ENCODE peak calls at places on chromosomes 16 and 17, in ten cellular contexts. X is A549; R is cardiac muscle cell; S is CD4-positive, CD25-positive, alpha-beta regulatory T cell; J is ovary; W is breast epithelium; P is endothelial cell of umbilical vein; Q is GM23338; L is prostate gland; H is astrocyte. F is an unnamed sample. For H3K4me1, the result is how much of the 10 kb centered on the place peaks cover.

GRCh38 chr17:33436321-33436720 is 143.2 kb upstream of the ASIC2 start:
- DNase-seq in X (no peak), R (no peak), S (no peak), J (no peak), W (no peak), P (no peak), Q (no peak), L (no peak), H (peak), F (peak)

GRCh38 chr17:18260332-18261145 is at the start of gene MIEF2:
- DNase-seq in X (peak), R (peak), S (peak), J (peak), W (peak), P (peak), Q (peak), L (peak), H (peak), F (peak)

GRCh38 chr16:19284207-19284606 is 1.3 kb upstream of the CLEC19A start:
- DNase-seq in X (peak), R (no peak), S (no peak), J (no peak), W (peak), P (no peak), Q (no peak), L (peak), H (no peak), F (peak)

GRCh38 chr17:78122221-78122990 is 6.1 kb downstream of the TMC6 start:
- DNase-seq in X (no peak), R (no peak), S (no peak), J (no peak), W (no peak), P (no peak), Q (no peak), L (no peak), H (no peak), F (no peak)

GRCh38 chr17:51352798-51353197 is 92.5 kb downstream of the UTP18 start:
- DNase-seq in X (no peak), R (no peak), S (no peak), J (no peak), W (no peak), P (no peak), Q (no peak), L (no peak), H (peak), F (no peak)

GRCh38 chr17:9622961-9623360 is 22.4 kb upstream of the USP43 start:
- DNase-seq in X (no peak), R (no peak), S (no peak), J (no peak), W (no peak), P (no peak), Q (no peak), L (no peak), H (no peak), F (no peak)

GRCh38 chr16:72427001-72427785 is 255.2 kb upstream of the PMFBP1 start:
- DNase-seq in X (no peak), R (no peak), S (no peak), J (no peak), W (no peak), P (no peak), Q (no peak), L (no peak), H (no peak), F (no peak)

GRCh38 chr16:75621170-75621477 is 2.0 kb downstream of the ADAT1 start:
- DNase-seq in X (peak), R (peak), S (no peak), J (no peak), W (no peak), P (peak), Q (peak), L (no peak), H (no peak), F (peak)

GRCh38 chr17:6546069-6546718 is 10.2 kb downstream of the PITPNM3 start:
- DNase-seq in X (no peak), R (no peak), S (no peak), J (no peak), W (no peak), P (no peak), Q (no peak), L (no peak), H (peak), F (peak)

GRCh38 chr16:29962344-29962994 is 590 bp downstream of the TMEM219 start:
- DNase-seq in X (no peak), R (no peak), S (no peak), J (no peak), W (no peak), P (peak), Q (no peak), L (peak), H (peak), F (peak)

GRCh38 chr16:1746693-1747195 is 24.6 kb downstream of the NME3 start:
- DNase-seq in X (no peak), R (no peak), S (no peak), J (no peak), W (no peak), P (no peak), Q (no peak), L (no peak), H (peak), F (no peak)

GRCh38 chr16:276360-277077 is 775 bp upstream of the RGS11 start:
- DNase-seq in X (no peak), R (no peak), S (no peak), J (no peak), W (no peak), P (no peak), Q (no peak), L (no peak), H (no peak), F (no peak)

GRCh38 chr17:3750926-3751325 is 27.2 kb downstream of the HASPIN start:
- DNase-seq in X (no peak), R (no peak), S (peak), J (no peak), W (no peak), P (no peak), Q (no peak), L (no peak), H (no peak), F (no peak)

GRCh38 chr16:4860727-4861342 is 13.6 kb downstream of the UBN1 start:
- DNase-seq in X (no peak), R (no peak), S (no peak), J (no peak), W (no peak), P (no peak), Q (no peak), L (no peak), H (no peak), F (no peak)

GRCh38 chr17:60392845-60393702 is 1.1 kb upstream of the USP32 start:
- DNase-seq in X (peak), R (peak), S (peak), J (peak), W (peak), P (peak), Q (peak), L (peak), H (peak), F (peak)

GRCh38 chr17:14268264-14268663 is 31.6 kb upstream of the CDRT15 start:
- DNase-seq in X (no peak), R (no peak), S (no peak), J (no peak), W (no peak), P (no peak), Q (peak), L (no peak), H (no peak), F (no peak)

GRCh38 chr17:70089513-70090148 is 14.6 kb downstream of the KCNJ16 start:
- DNase-seq in X (no peak), R (no peak), S (no peak), J (no peak), W (no peak), P (no peak), Q (no peak), L (peak), H (no peak), F (no peak)

GRCh38 chr16:23113185-23113584 is 36.1 kb downstream of the USP31 start:
- DNase-seq in X (no peak), R (no peak), S (no peak), J (no peak), W (no peak), P (no peak), Q (no peak), L (no peak), H (no peak), F (no peak)

GRCh38 chr16:28168991-28169554 is 42.7 kb downstream of the XPO6 start:
- DNase-seq in X (no peak), R (no peak), S (peak), J (no peak), W (no peak), P (no peak), Q (no peak), L (no peak), H (no peak), F (no peak)

GRCh38 chr16:85715169-85716015 is 26.6 kb upstream of the GINS2 start:
- DNase-seq in X (no peak), R (peak), S (no peak), J (no peak), W (peak), P (peak), Q (peak), L (peak), H (peak), F (no peak)

GRCh38 chr17:44911133-44912001 is 3.9 kb downstream of the GFAP start:
- DNase-seq in X (peak), R (peak), S (peak), J (peak), W (no peak), P (peak), Q (peak), L (peak), H (no peak), F (peak)

GRCh38 chr17:76051071-76051467 is 21.2 kb downstream of the SRP68 start:
- DNase-seq in X (no peak), R (no peak), S (no peak), J (no peak), W (no peak), P (no peak), Q (no peak), L (no peak), H (peak), F (no peak)

GRCh38 chr16:46688101-46688656 is 799 bp downstream of the VPS35 start:
- DNase-seq in X (no peak), R (no peak), S (no peak), J (no peak), W (no peak), P (peak), Q (no peak), L (peak), H (peak), F (no peak)

GRCh38 chr16:46689492-46690280 is at the start of gene ORC6:
- DNase-seq in X (peak), R (peak), S (peak), J (peak), W (peak), P (peak), Q (peak), L (peak), H (peak), F (peak)

GRCh38 chr16:46688657-46689491 is at the start of gene VPS35:
- DNase-seq in X (peak), R (peak), S (peak), J (peak), W (peak), P (peak), Q (peak), L (peak), H (peak), F (peak)

GRCh38 chr16:46686815-46687473 is 2.0 kb downstream of the VPS35 start:
- DNase-seq in X (no peak), R (no peak), S (no peak), J (no peak), W (no peak), P (no peak), Q (no peak), L (no peak), H (no peak), F (no peak)

DNA sequence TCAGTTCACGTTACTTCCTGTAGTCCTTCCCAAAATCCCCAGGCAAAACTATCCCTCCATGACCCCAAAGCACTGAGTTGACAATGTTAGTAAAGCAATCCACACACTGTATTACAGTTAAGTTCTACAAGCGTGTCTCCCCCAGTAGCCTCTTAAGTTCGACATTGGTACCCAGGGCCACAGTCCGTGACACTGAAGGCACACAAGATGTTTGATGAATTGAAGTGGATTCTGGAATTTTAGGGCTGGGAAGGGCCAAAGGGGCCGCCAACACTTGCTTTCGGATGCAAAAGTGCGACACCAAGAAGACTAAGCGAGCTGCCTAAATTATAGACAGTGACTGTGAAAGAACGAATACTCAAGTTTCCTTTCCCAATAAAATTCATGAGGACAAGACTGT is 1.5 kb downstream of the VPS35 start:
- DNase-seq in X (no peak), R (no peak), S (no peak), J (no peak), W (no peak), P (no peak), Q (no peak), L (no peak), H (no peak), F (peak)
- H3K4me1 ChIP-seq in X (under half), R (under half), S (under half), J (under half), W (under half), P (under half), Q (under half), L (under half), H (under half), F (under half)

DNA sequence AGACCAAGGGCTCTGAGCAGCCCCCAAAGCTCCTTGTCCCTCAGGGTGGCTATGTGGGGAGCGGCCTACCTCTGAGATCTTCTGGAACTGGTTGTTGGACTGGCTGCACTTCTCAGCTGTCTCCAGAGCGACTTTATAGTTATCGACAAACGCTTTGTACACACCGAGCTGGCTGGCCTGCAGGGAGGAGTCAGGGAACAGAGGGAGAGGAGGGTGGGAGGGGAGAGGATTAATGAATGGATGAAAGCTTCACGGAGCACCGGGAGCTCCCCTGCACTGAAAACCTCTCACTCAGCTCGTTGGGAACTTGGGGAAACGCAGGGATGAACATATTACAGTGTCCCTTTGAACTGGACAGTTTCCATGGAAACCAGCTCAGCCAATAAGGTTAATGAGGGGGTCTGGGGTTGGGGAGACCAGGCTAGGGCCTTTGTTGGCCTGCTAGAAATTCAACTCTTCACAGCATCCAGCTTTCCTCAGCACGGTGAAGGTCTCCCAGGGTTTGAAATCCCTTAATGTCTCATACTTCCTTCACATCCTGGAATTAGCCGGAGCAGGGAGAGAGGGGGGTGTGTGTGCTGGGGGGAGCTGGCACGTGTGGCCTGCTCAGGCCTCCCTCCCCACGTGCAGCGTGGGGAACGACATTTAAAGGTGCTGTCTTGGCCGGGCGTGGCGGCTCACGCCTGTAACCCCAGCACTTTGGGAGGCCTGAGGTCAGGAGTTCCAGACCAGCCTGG is 86.7 kb downstream of the TIMM22 start:
- DNase-seq in X (no peak), R (no peak), S (no peak), J (no peak), W (no peak), P (peak), Q (no peak), L (peak), H (peak), F (peak)
- H3K4me1 ChIP-seq in X (half or more), R (under half), S (under half), J (under half), W (under half), P (under half), Q (under half), L (under half), H (half or more), F (under half)

GRCh38 chr17:40095944-40096791 is 4.2 kb downstream of the NR1D1 start:
- DNase-seq in X (no peak), R (no peak), S (peak), J (peak), W (no peak), P (no peak), Q (no peak), L (no peak), H (no peak), F (peak)
- H3K4me1 ChIP-seq in X (under half), R (under half), S (half or more), J (under half), W (under half), P (under half), Q (under half), L (under half), H (under half), F (under half)

GRCh38 chr16:56042416-56042815 is 148.9 kb upstream of the GNAO1 start:
- DNase-seq in X (no peak), R (no peak), S (no peak), J (no peak), W (no peak), P (no peak), Q (no peak), L (no peak), H (no peak), F (no peak)
- H3K4me1 ChIP-seq in X (under half), R (under half), S (under half), J (under half), W (under half), P (under half), Q (under half), L (under half), H (under half), F (under half)

GRCh38 chr16:2770781-2771111 is 6.3 kb downstream of the ELOB start:
- DNase-seq in X (no peak), R (no peak), S (no peak), J (no peak), W (no peak), P (no peak), Q (no peak), L (no peak), H (no peak), F (no peak)
- H3K4me1 ChIP-seq in X (half or more), R (under half), S (under half), J (under half), W (under half), P (under half), Q (under half), L (under half), H (under half), F (under half)

GRCh38 chr17:7889166-7889584 is 586 bp downstream of the CHD3 start:
- DNase-seq in X (peak), R (peak), S (peak), J (peak), W (peak), P (peak), Q (peak), L (peak), H (peak), F (peak)

GRCh38 chr17:7897090-7897489 is 8.5 kb downstream of the CHD3 start:
- DNase-seq in X (no peak), R (no peak), S (no peak), J (no peak), W (no peak), P (no peak), Q (no peak), L (no peak), H (no peak), F (no peak)

GRCh38 chr17:7894866-7895265 is 6.3 kb downstream of the CHD3 start:
- DNase-seq in X (no peak), R (no peak), S (no peak), J (no peak), W (no peak), P (no peak), Q (no peak), L (no peak), H (no peak), F (no peak)

GRCh38 chr17:7894226-7894625 is 5.6 kb downstream of the CHD3 start:
- DNase-seq in X (no peak), R (no peak), S (no peak), J (no peak), W (no peak), P (no peak), Q (no peak), L (no peak), H (no peak), F (no peak)

DNA sequence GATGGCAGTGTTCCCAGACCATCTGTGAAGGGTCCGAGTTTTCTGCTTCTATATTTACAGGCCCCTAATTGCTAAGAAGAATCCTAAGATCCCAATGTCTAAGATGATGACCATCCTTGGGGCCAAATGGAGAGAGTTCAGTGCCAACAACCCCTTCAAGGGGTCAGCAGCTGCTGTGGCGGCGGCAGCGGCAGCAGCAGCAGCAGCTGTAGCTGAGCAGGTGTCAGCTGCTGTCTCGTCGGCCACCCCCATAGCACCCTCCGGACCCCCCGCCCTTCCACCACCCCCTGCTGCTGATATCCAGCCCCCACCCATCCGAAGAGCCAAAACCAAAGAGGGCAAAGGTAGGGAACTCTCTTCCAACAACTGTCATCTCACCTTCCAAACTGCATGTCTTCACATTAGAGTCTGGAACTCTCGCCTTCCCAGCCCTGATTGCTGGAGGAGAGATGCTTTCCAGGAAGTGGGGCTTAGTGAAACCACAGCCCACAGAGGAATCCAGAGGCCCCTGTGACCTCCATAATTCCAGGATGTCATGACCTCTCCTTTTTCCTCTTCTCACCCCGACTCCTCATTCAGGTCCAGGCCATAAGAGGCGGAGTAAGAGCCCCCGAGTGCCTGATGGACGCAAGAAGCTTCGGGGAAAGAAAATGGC is 4.8 kb downstream of the CHD3 start:
- DNase-seq in X (no peak), R (no peak), S (no peak), J (no peak), W (no peak), P (no peak), Q (no peak), L (no peak), H (no peak), F (no peak)
- H3K4me1 ChIP-seq in X (under half), R (under half), S (under half), J (under half), W (under half), P (under half), Q (under half), L (under half), H (under half), F (under half)